ENCODE peak calls at places on chromosomes 16 and 17, in eight cellular contexts. T, H, U, D, V, C, Z and F are unnamed samples.

GRCh38 chr17:1467898-1468492 is 12.0 kb upstream of the CRK start:
- DNase-seq in T (no peak), Z (no peak), D (peak), V (no peak), H (no peak), U (peak), C (no peak), F (no peak)

GRCh38 chr17:80762076-80762475 is 217.4 kb downstream of the RPTOR start:
- DNase-seq in V (no peak), C (no peak), U (no peak), H (no peak), Z (no peak), D (no peak), T (no peak), F (no peak)

GRCh38 chr17:47676199-47676472 is 17.8 kb upstream of the TBKBP1 start:
- DNase-seq in V (no peak), U (no peak), C (no peak), T (no peak), Z (no peak), D (no peak), H (no peak), F (no peak)

GRCh38 chr17:80297996-80298560 is 37.4 kb downstream of the RNF213 start:
- DNase-seq in D (no peak), V (no peak), H (no peak), T (no peak), U (no peak), Z (no peak), C (no peak), F (no peak)

GRCh38 chr16:86680137-86680536 is 101.8 kb downstream of the FOXL1 start:
- DNase-seq in C (no peak), V (peak), Z (no peak), U (peak), T (no peak), H (peak), D (no peak), F (peak)

GRCh38 chr17:49016775-49017463 is 19.7 kb downstream of the IGF2BP1 start:
- DNase-seq in Z (no peak), D (no peak), H (peak), U (peak), V (no peak), T (peak), C (no peak), F (peak)

GRCh38 chr17:81206657-81207056 is 16.1 kb downstream of the CEP131 start:
- DNase-seq in Z (no peak), D (no peak), C (no peak), U (no peak), T (no peak), V (no peak), H (no peak), F (no peak)

GRCh38 chr17:43936434-43936833 is 5.8 kb downstream of the PPY start:
- DNase-seq in V (no peak), C (no peak), Z (no peak), H (peak), U (peak), D (no peak), T (no peak), F (no peak)

GRCh38 chr16:17446661-17447060 is 24.1 kb downstream of the XYLT1 start:
- DNase-seq in C (no peak), V (no peak), T (peak), H (no peak), U (no peak), D (no peak), Z (no peak), F (no peak)

GRCh38 chr17:76335716-76336381 is 17.9 kb downstream of the PRPSAP1 start:
- DNase-seq in D (no peak), U (no peak), H (no peak), V (no peak), Z (no peak), C (no peak), T (no peak), F (no peak)

GRCh38 chr17:42276359-42276608 is at the start of gene STAT5B:
- DNase-seq in H (peak), C (peak), V (no peak), T (no peak), U (peak), D (peak), Z (peak), F (no peak)

GRCh38 chr16:70428178-70428998 is 10.5 kb downstream of the ST3GAL2 start:
- DNase-seq in T (peak), U (peak), C (peak), Z (peak), H (peak), V (peak), D (peak), F (peak)

GRCh38 chr17:4327638-4328037 is 38.8 kb downstream of the UBE2G1 start:
- DNase-seq in Z (no peak), U (peak), C (no peak), V (peak), H (peak), D (no peak), T (no peak), F (no peak)

GRCh38 chr17:10875411-10875810 is 37.5 kb upstream of the PIRT start:
- DNase-seq in D (peak), H (no peak), U (no peak), C (peak), Z (peak), V (no peak), T (peak), F (no peak)

GRCh38 chr16:31128711-31129567 is 6.6 kb downstream of the PRSS8 start:
- DNase-seq in C (no peak), V (no peak), U (no peak), T (no peak), D (no peak), Z (no peak), H (no peak), F (no peak)

GRCh38 chr16:85395207-85395912 is 217.8 kb upstream of the GSE1 start:
- DNase-seq in C (no peak), D (no peak), V (peak), U (peak), H (peak), T (peak), Z (no peak), F (peak)

GRCh38 chr16:54780266-54780665 is 150.4 kb upstream of the IRX5 start:
- DNase-seq in D (no peak), H (no peak), T (no peak), Z (no peak), U (no peak), V (no peak), C (no peak), F (no peak)

GRCh38 chr17:41907185-41907556 is 11.6 kb downstream of the ACLY start:
- DNase-seq in U (peak), D (no peak), C (no peak), Z (no peak), H (peak), V (no peak), T (no peak), F (no peak)

GRCh38 chr17:27457731-27458523 is 1.7 kb downstream of the KSR1 start:
- DNase-seq in Z (no peak), D (peak), U (no peak), T (peak), V (peak), C (no peak), H (peak), F (no peak)

GRCh38 chr16:87897563-87898505 is 28.5 kb upstream of the SLC7A5 start:
- DNase-seq in D (no peak), C (peak), H (no peak), V (no peak), T (no peak), U (no peak), Z (peak), F (no peak)

GRCh38 chr17:12489307-12489706 is 176.4 kb upstream of the MYOCD start:
- DNase-seq in D (no peak), U (no peak), V (no peak), H (no peak), C (no peak), Z (no peak), T (no peak), F (no peak)

GRCh38 chr17:2863204-2863603 is 67.0 kb downstream of the RAP1GAP2 start:
- DNase-seq in Z (no peak), T (no peak), V (no peak), C (no peak), U (no peak), D (no peak), H (no peak), F (no peak)

GRCh38 chr16:2027024-2028010 is 615 bp downstream of the NHERF2 start:
- DNase-seq in Z (no peak), H (peak), V (no peak), T (no peak), D (no peak), U (no peak), C (peak), F (no peak)

GRCh38 chr17:40878044-40878443 is 7.0 kb downstream of the KRT20 start:
- DNase-seq in H (no peak), Z (no peak), D (no peak), C (no peak), U (no peak), T (no peak), V (no peak), F (no peak)

GRCh38 chr17:57563968-57564367 is 181.1 kb downstream of the CCDC182 start:
- DNase-seq in T (no peak), H (no peak), D (no peak), C (no peak), Z (no peak), U (no peak), V (no peak), F (no peak)

GRCh38 chr17:66970140-66970539 is 5.6 kb downstream of the CACNG4 start:
- DNase-seq in D (no peak), Z (no peak), U (no peak), V (no peak), C (no peak), H (no peak), T (no peak), F (no peak)

GRCh38 chr17:38868095-38868967 is 1.5 kb upstream of the LASP1 start:
- DNase-seq in C (peak), U (peak), D (no peak), V (no peak), T (peak), H (peak), Z (peak), F (no peak)

GRCh38 chr17:74230896-74231295 is 17.5 kb downstream of the TTYH2 start:
- DNase-seq in U (no peak), C (no peak), V (no peak), Z (no peak), H (no peak), D (no peak), T (no peak), F (no peak)

GRCh38 chr16:2211923-2212347 is 1.3 kb upstream of the BRICD5 start:
- DNase-seq in Z (no peak), U (no peak), D (no peak), H (no peak), C (no peak), T (no peak), V (no peak), F (no peak)

GRCh38 chr16:63981639-63982038 is 1140.2 kb downstream of the CDH11 start:
- DNase-seq in H (no peak), U (no peak), Z (no peak), C (no peak), T (no peak), D (peak), V (no peak), F (no peak)

DNA sequence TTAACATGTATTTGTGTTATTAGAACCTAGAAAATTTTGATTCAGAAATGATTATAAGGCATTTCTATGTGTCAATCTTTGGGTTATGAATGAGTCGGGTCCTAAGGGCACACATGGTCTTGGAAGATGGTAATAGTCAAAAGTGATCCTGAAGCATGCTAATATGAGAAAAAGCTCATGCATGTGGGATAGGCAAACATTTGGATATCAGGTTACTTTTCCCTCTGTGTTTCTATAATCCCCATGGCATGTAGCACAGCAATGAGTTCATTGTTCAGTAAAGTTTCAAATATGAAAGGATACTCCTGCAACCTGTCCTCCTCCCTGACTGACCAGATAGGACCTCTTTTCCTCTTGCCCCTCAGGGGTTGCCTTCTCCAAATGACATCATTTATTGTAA is 249.9 kb upstream of the MON1B start:
- DNase-seq in C (no peak), T (no peak), V (no peak), H (peak), U (no peak), D (no peak), Z (no peak), F (peak)
- TF ChIP-seq CTCF in C (no peak), T (no peak), V (no peak), H (no peak), U (no peak), D (no peak), Z (no peak), F (no peak)

DNA sequence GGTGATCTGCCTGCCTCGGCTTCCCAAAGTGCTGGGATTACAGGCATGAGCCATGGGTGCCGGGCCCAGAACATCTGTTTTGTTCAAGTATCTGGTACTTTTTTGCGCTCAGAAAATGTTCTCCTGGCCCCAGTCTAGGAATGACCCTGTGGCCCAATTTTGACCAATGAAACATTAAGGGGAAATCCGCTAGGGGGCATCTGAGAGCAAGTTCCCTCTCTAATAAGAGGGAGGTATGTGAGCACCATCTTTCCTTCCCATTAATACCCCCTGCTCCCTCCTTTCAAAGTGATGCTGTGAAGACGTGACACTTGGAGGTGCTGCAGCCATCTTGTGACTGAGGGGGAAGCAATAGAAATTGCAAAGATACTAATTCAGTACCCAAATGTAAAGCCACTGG is 16.5 kb upstream of the CLEC3A start:
- DNase-seq in Z (peak), U (peak), V (no peak), H (no peak), C (peak), D (peak), T (peak), F (no peak)
- TF ChIP-seq CTCF in Z (peak), U (peak), V (no peak), H (peak), C (peak), D (peak), T (no peak), F (peak)

DNA sequence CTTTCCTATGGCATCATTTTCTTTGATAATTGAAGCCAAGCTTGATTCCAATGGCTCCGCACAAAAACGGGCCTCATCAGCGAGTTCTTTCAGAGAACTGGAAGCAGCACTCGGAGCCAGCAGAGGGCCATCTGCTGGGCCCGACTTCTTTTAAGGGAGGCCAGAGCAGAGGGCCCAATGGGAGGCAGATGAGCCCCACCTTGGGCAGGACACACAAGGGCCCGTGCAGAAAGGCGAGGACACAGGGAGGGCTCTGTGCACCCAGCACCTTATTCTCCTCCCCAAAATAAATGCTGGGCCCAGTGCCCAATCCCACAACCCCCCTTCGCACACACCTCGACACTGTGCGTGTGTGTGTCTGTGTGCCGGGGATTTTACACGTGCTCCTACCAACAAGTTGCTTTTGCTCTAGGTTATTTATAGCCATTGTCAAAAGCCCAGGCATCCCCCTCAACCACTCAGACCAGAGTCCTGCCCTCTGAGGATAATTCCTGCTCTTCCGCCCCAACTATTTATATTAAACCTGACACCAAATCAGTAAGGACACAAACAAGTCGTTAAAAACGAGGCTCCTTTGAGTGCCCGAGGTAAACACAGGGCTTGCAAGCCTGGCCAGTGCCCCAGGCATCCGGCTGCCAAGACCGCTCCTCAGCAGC is 6.8 kb downstream of the AXIN2 start:
- DNase-seq in V (no peak), Z (no peak), D (no peak), H (peak), T (peak), U (peak), C (no peak), F (no peak)
- TF ChIP-seq CTCF in V (peak), Z (no peak), D (peak), H (no peak), T (peak), U (peak), C (no peak), F (peak)

DNA sequence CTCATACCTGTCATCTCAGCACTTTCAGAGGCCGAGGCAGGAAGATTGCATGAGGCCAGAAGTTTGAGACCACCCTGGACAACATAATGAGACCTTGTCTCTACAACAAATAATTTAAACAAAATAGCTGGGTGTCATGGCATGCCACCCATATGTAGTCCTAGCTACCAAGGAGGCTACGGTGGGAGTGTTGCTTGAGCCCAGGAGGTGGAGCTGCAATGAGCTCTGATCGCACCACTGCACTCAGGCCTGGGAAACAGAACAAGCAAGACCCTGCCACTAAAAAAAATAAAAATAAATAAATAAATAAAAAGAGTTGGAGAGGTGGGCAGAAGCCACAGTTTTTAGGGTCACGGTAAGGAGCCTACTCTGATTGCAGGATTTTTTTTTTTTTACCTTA is 136.0 kb downstream of the TANC2 start:
- DNase-seq in Z (no peak), D (no peak), C (no peak), T (no peak), V (no peak), U (no peak), H (no peak), F (no peak)
- TF ChIP-seq CTCF in Z (no peak), D (no peak), C (no peak), T (no peak), V (no peak), U (no peak), H (no peak), F (no peak)

DNA sequence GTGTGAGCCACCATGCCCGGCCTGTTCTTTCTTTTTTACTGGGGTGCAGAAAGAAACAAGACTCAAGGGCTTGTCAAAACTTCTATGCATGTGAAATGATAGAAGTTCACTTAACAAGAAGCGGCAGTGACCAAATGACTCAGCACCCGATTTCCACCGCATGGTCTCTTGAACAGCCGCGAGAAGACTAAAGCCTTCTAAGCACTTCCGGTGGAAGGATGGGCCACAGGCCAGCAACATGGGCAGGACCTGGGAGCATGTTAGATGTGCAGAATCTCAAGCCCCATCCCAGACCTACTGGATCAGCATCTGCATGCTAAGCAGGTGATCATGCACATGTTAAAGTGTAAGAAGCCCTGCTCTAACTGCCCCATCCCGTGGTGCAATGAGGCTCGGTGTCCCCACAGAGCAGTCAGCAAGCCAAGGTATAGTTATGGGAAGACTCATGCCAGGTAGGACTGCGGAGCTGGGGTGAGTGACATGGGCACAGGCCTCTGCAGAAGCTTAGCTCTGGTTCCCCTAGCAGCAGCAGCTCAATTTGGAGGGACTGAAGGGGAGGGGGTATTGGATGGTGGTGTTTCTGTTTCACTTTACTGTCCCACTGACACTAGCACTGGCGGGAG is 88.5 kb upstream of the HNF1B start:
- DNase-seq in H (no peak), C (no peak), Z (peak), T (no peak), D (no peak), V (no peak), U (no peak), F (no peak)
- TF ChIP-seq CTCF in H (no peak), C (no peak), Z (no peak), T (no peak), D (no peak), V (no peak), U (no peak), F (no peak)

GRCh38 chr17:6274310-6274709 is 160.6 kb downstream of the AIPL1 start:
- DNase-seq in Z (no peak), H (no peak), U (no peak), T (no peak), V (no peak), C (no peak), D (no peak), F (no peak)

GRCh38 chr17:6276711-6277110 is 158.2 kb downstream of the AIPL1 start:
- DNase-seq in V (no peak), C (no peak), U (no peak), D (no peak), T (no peak), H (no peak), Z (no peak), F (no peak)

GRCh38 chr17:6279659-6280058 is 155.3 kb downstream of the AIPL1 start:
- DNase-seq in H (no peak), U (no peak), Z (peak), D (no peak), C (peak), T (no peak), V (no peak), F (no peak)
- TF ChIP-seq CTCF in H (no peak), U (no peak), Z (no peak), D (peak), C (peak), T (no peak), V (no peak), F (no peak)

GRCh38 chr16:48334325-48334724 is 50.9 kb downstream of the SIAH1 start:
- DNase-seq in C (no peak), H (no peak), U (no peak), D (no peak), Z (no peak), V (no peak), T (no peak), F (no peak)
- TF ChIP-seq CTCF in C (peak), H (no peak), U (no peak), D (no peak), Z (no peak), V (no peak), T (no peak), F (peak)

DNA sequence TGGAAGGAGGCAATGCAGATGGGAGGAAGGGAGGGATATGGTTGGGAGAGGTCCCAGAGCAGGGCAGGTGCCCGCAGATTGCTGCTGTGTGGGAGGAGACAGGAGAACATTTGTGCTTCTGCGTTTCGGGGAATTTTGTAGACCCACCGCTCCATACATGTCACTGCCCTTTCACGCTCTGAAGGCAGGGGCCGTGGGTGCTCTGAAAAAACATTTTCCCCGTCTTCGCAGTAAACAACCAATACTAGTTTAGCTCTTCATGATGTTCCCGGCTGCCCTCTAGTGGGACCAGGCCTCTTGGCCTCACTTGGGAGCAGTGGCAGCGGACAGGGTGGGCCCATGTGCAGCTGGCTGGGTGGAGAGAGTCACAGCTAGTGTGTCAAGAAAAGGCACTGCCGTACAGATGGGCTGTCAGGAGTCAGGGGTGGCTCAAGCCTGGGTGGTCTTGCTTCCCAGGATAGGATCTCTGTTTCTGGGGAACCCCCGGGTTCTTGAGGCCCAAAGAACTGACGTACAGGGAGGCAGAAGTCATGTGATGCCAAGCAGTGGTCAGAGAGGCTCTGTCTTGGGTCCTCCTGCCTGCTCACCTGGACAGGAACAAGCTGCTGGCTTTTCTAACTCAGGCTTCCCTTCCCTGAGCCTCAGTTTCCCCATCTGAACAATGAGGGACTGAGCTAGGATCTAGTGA is 46.5 kb upstream of the CPNE2 start:
- DNase-seq in Z (peak), H (peak), U (peak), C (peak), D (peak), V (no peak), T (peak), F (peak)
- TF ChIP-seq CTCF in Z (no peak), H (peak), U (peak), C (peak), D (peak), V (peak), T (peak), F (peak)